ENCODE peak calls at places on chromosomes 16 and 17, in eight cellular contexts. L, G, H, W, V, U, M and P are unnamed samples.

GRCh38 chr17:35920229-35920628 is 10.3 kb downstream of the RDM1 start:
- DNase-seq in G (no peak), W (no peak), M (no peak), H (no peak), V (no peak), U (no peak), L (no peak), P (no peak)

GRCh38 chr17:27293359-27293897 is 486 bp upstream of the WSB1 start:
- DNase-seq in M (peak; percentile 39), H (peak; percentile 71), U (no peak), G (no peak), V (no peak), L (no peak), W (no peak), P (no peak)

GRCh38 chr17:63189082-63189481 is 223.0 kb downstream of the TANC2 start:
- DNase-seq in M (no peak), G (no peak), U (peak; percentile 78), V (no peak), W (peak; percentile 84), H (no peak), L (peak; percentile 63), P (no peak)

GRCh38 chr16:71303938-71304337 is 14.7 kb upstream of the CMTR2 start:
- DNase-seq in V (no peak), M (no peak), W (no peak), U (peak; percentile 4), L (peak; percentile 68), G (no peak), H (no peak), P (no peak)

GRCh38 chr16:63422633-63423032 is 1386.4 kb upstream of the CDH8 start:
- DNase-seq in G (no peak), L (no peak), M (no peak), U (no peak), H (no peak), V (no peak), W (no peak), P (no peak)

GRCh38 chr16:89111263-89111662 is 17.6 kb downstream of the ACSF3 start:
- DNase-seq in H (no peak), G (no peak), V (no peak), M (no peak), U (no peak), W (no peak), L (no peak), P (no peak)

GRCh38 chr17:72935984-72936383 is 156.5 kb downstream of the SLC39A11 start:
- DNase-seq in H (no peak), L (no peak), V (no peak), W (no peak), U (no peak), M (no peak), G (no peak), P (no peak)

GRCh38 chr17:31269178-31269577 is 27.9 kb downstream of the OMG start:
- DNase-seq in M (no peak), W (no peak), U (no peak), G (no peak), H (no peak), L (peak; percentile 7), V (no peak), P (no peak)

GRCh38 chr17:45820052-45820780 is 24.5 kb upstream of the SPPL2C start:
- DNase-seq in W (no peak), L (no peak), U (no peak), M (no peak), H (no peak), V (no peak), G (no peak), P (no peak)

GRCh38 chr17:68289936-68290267 is 1.0 kb downstream of the SLC16A6 start:
- DNase-seq in G (no peak), M (no peak), U (no peak), L (no peak), W (no peak), H (no peak), V (no peak), P (no peak)

GRCh38 chr17:42980766-42981397 is 517 bp downstream of the RUNDC1 start:
- DNase-seq in G (peak; percentile 54), L (peak; percentile 72), U (peak; percentile 64), M (peak; percentile 75), V (peak; percentile 77), H (peak; percentile 75), W (peak; percentile 39), P (no peak)

GRCh38 chr17:72479113-72479512 is 358.3 kb downstream of the SOX9 start:
- DNase-seq in M (no peak), H (no peak), W (no peak), L (no peak), V (no peak), U (no peak), G (no peak), P (no peak)

GRCh38 chr17:41773190-41773588 is 13.3 kb downstream of the JUP start:
- DNase-seq in G (peak; percentile 91), W (peak; percentile 64), U (peak; percentile 91), M (peak; percentile 94), L (peak; percentile 99), H (peak; percentile 86), V (peak; percentile 65), P (peak; percentile 33)

GRCh38 chr17:35726609-35727460 is 4.6 kb upstream of the RASL10B start:
- DNase-seq in H (no peak), L (peak; percentile 76), M (peak; percentile 53), W (peak; percentile 77), U (peak; percentile 88), V (peak; percentile 89), G (peak; percentile 86), P (peak; percentile 85)

GRCh38 chr16:66116163-66116792 is 250.2 kb upstream of the CDH5 start:
- DNase-seq in V (no peak), G (peak; percentile 39), W (peak; percentile 44), H (peak; percentile 18), U (peak; percentile 69), L (peak; percentile 38), M (no peak), P (no peak)

GRCh38 chr17:10557422-10557821 is 8.0 kb upstream of the MYH2 start:
- DNase-seq in W (peak; percentile 70), H (no peak), M (no peak), L (no peak), U (no peak), V (no peak), G (no peak), P (no peak)

GRCh38 chr17:75587718-75588545 is at the start of gene MYO15B:
- DNase-seq in U (no peak), L (no peak), G (no peak), M (peak; percentile 57), W (no peak), H (peak; percentile 72), V (peak; percentile 47), P (no peak)

GRCh38 chr17:7982171-7982570 is 20.2 kb upstream of the GUCY2D start:
- DNase-seq in W (peak; percentile 67), U (peak; percentile 78), L (peak; percentile 86), M (no peak), H (peak; percentile 12), G (peak; percentile 57), V (no peak), P (no peak)

GRCh38 chr16:53372942-53373871 is 61.1 kb upstream of the RBL2 start:
- DNase-seq in V (peak; percentile 37), G (no peak), H (no peak), M (peak; percentile 90), U (no peak), L (peak; percentile 73), W (no peak), P (no peak)

GRCh38 chr17:76272541-76273434 is 7.6 kb downstream of the UBALD2 start:
- DNase-seq in U (no peak), G (no peak), H (no peak), L (no peak), W (no peak), M (no peak), V (no peak), P (no peak)

GRCh38 chr16:24525970-24526559 is 13.3 kb upstream of the RBBP6 start:
- DNase-seq in H (no peak), V (no peak), U (no peak), L (peak; percentile 88), M (no peak), W (peak; percentile 93), G (no peak), P (no peak)

GRCh38 chr17:76153202-76153601 is 12.2 kb upstream of the FOXJ1 start:
- DNase-seq in W (no peak), L (no peak), M (no peak), H (peak; percentile 54), U (no peak), G (no peak), V (no peak), P (no peak)

GRCh38 chr16:57536306-57537193 is at the start of gene CCDC102A:
- DNase-seq in U (no peak), W (no peak), L (no peak), G (no peak), V (peak; percentile 64), M (peak; percentile 42), H (no peak), P (no peak)

GRCh38 chr16:70749006-70749678 is 51.8 kb downstream of the VAC14 start:
- DNase-seq in G (no peak), H (no peak), V (no peak), U (no peak), W (no peak), L (peak; percentile 45), M (peak; percentile 80), P (no peak)

GRCh38 chr17:14359251-14359939 is 58.5 kb downstream of the HS3ST3B1 start:
- DNase-seq in H (no peak), W (no peak), M (no peak), G (no peak), V (no peak), L (no peak), U (no peak), P (no peak)
- TF ChIP-seq CTCF in H (no peak), W (no peak), M (no peak), G (no peak), V (no peak), L (no peak), U (no peak), P (no peak)

DNA sequence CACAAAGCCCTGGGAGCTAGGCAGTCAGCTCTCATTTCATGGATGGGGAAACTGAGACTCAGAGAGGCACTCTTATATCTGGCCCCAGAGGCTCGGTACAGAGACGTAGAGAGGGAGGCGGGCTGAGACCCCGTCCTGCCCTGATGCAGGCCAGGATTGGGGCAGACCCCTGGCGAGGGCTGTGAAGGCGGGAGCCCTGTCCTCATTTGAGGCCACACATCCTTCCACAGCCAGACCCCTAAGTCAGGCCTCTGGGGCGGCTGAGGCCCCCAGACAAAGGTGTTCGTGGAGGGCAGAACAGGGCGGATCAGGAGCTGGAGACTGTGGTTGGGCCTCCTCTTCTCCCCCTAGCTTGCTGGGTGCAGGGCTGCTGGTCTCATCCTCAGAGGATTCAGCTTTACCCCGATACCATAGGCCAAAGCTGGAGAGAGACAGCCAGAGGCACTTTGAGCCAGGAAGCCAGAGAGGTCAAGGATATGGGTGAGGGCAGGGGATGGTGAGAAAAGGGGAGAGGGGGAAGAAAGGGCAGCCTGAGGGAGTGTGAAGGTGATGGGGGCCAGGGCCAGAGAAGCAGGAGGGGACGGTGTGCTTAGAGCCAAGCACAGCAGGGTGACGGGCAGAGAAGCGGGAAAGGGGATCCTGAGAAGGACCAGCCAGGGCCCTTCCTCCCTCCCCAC is 805 bp upstream of the SCARF1 start:
- DNase-seq in V (no peak), L (no peak), U (no peak), M (no peak), H (no peak), W (no peak), G (no peak), P (no peak)
- H3K4me3 ChIP-seq in V (no peak overlapping the region), L (no peak overlapping the region), U (no peak overlapping the region), M (no peak overlapping the region), H (no peak overlapping the region), W (no peak overlapping the region), G (no peak overlapping the region), P (no peak overlapping the region)

GRCh38 chr17:50541916-50542688 is 4.9 kb upstream of the SPATA20 start:
- DNase-seq in H (peak; percentile 92), G (peak; percentile 60), U (peak; percentile 69), W (peak; percentile 62), V (peak; percentile 95), L (peak; percentile 80), M (peak; percentile 92), P (no peak)
- TF ChIP-seq CTCF in H (no peak), G (peak; percentile 19), U (peak; percentile 23), W (peak; percentile 20), V (peak; percentile 16), L (no peak), M (no peak), P (peak; percentile 53)

GRCh38 chr17:79761894-79762570 is 15.9 kb upstream of the CBX2 start:
- DNase-seq in G (no peak), L (no peak), W (no peak), H (no peak), V (no peak), M (no peak), U (no peak), P (no peak)
- H3K4me3 ChIP-seq in G (no peak overlapping the region), L (no peak overlapping the region), W (no peak overlapping the region), H (no peak overlapping the region), V (no peak overlapping the region), M (no peak overlapping the region), U (no peak overlapping the region), P (no peak overlapping the region)